ENCODE peak calls at places on chromosome 6, in four cellular contexts. O, H, J and A are unnamed samples.

GRCh38 chr6:34144581-34145160 is 1.2 kb downstream of the GRM4 start:
- DNase-seq in H (no peak), O (no peak), J (no peak), A (no peak)

GRCh38 chr6:72461144-72461543 is 160.7 kb upstream of the KCNQ5 start:
- DNase-seq in J (no peak), O (no peak), H (no peak), A (no peak)

GRCh38 chr6:156308604-156309003 is 468.6 kb upstream of the ARID1B start:
- DNase-seq in O (no peak), J (no peak), H (no peak), A (no peak)

GRCh38 chr6:138500045-138500665 is 861 bp upstream of the NHSL1 start:
- DNase-seq in O (no peak), J (no peak), H (no peak), A (peak)

GRCh38 chr6:3190056-3190455 is 32.7 kb upstream of the TUBB2A start:
- DNase-seq in J (no peak), O (no peak), H (peak), A (no peak)

GRCh38 chr6:15491255-15491985 is 171.4 kb downstream of the DTNBP1 start:
- DNase-seq in H (peak), O (peak), J (peak), A (peak)

GRCh38 chr6:139605350-139605749 is 230.9 kb upstream of the CITED2 start:
- DNase-seq in O (no peak), J (no peak), H (no peak), A (no peak)

GRCh38 chr6:33453361-33454008 is 891 bp upstream of the ZBTB9 start:
- DNase-seq in J (no peak), H (peak), O (no peak), A (no peak)

GRCh38 chr6:6885521-6886088 is 222.2 kb upstream of the RREB1 start:
- DNase-seq in O (no peak), J (no peak), H (no peak), A (no peak)

GRCh38 chr6:162733489-162733888 is 5.7 kb downstream of the PACRG start:
- DNase-seq in O (no peak), J (no peak), H (no peak), A (no peak)

GRCh38 chr6:143336446-143337152 is 113.9 kb downstream of the ADAT2 start:
- DNase-seq in J (no peak), H (no peak), O (no peak), A (no peak)

GRCh38 chr6:53464942-53465460 is 79.9 kb downstream of the GCLC start:
- DNase-seq in J (no peak), O (no peak), H (no peak), A (no peak)

GRCh38 chr6:4554645-4555044 is 221.6 kb upstream of the CDYL start:
- DNase-seq in O (no peak), J (no peak), H (no peak), A (no peak)

GRCh38 chr6:164151762-164152161 is 737.2 kb downstream of the QKI start:
- DNase-seq in H (no peak), O (no peak), J (no peak), A (no peak)

GRCh38 chr6:45075246-45075645 is 252.9 kb upstream of the RUNX2 start:
- DNase-seq in H (no peak), J (no peak), O (no peak), A (no peak)

GRCh38 chr6:16430661-16431089 is 192.3 kb downstream of the GMPR start:
- DNase-seq in H (no peak), O (no peak), J (no peak), A (peak)

GRCh38 chr6:136654086-136654485 is 103.9 kb upstream of the MAP7 start:
- DNase-seq in J (no peak), O (no peak), H (no peak), A (no peak)

GRCh38 chr6:170490259-170490658 is 62.8 kb downstream of the PSMB1 start:
- DNase-seq in J (no peak), H (no peak), O (no peak), A (no peak)

GRCh38 chr6:80932364-80932763 is 820.1 kb downstream of the TENT5A start:
- DNase-seq in O (no peak), J (no peak), H (no peak), A (no peak)

GRCh38 chr6:168636147-168636982 is 195.4 kb downstream of the SMOC2 start:
- DNase-seq in H (no peak), J (no peak), O (peak), A (no peak)

GRCh38 chr6:122647765-122648164 is 37.6 kb downstream of the PKIB start:
- DNase-seq in O (no peak), J (no peak), H (no peak), A (no peak)

GRCh38 chr6:75113446-75113845 is 92.4 kb downstream of the COL12A1 start:
- DNase-seq in H (no peak), O (no peak), J (no peak), A (no peak)

GRCh38 chr6:75098709-75099108 is 107.1 kb downstream of the COL12A1 start:
- DNase-seq in H (no peak), O (no peak), J (no peak), A (peak)

GRCh38 chr6:149087898-149088297 is 229.6 kb upstream of the TAB2 start:
- DNase-seq in J (no peak), O (no peak), H (no peak), A (no peak)

GRCh38 chr6:157962601-157963084 is 19.0 kb upstream of the SYNJ2 start:
- DNase-seq in O (no peak), H (peak), J (no peak), A (no peak)

GRCh38 chr6:48611332-48611731 is 500.3 kb upstream of the PTCHD4 start:
- DNase-seq in O (no peak), J (no peak), H (no peak), A (no peak)

GRCh38 chr6:25050356-25050755 is 114.6 kb upstream of the RIPOR2 start:
- DNase-seq in J (no peak), H (no peak), O (no peak), A (no peak)

GRCh38 chr6:124953808-124954207 is 8.4 kb upstream of the RNF217 start:
- DNase-seq in O (no peak), J (no peak), H (no peak), A (no peak)

DNA sequence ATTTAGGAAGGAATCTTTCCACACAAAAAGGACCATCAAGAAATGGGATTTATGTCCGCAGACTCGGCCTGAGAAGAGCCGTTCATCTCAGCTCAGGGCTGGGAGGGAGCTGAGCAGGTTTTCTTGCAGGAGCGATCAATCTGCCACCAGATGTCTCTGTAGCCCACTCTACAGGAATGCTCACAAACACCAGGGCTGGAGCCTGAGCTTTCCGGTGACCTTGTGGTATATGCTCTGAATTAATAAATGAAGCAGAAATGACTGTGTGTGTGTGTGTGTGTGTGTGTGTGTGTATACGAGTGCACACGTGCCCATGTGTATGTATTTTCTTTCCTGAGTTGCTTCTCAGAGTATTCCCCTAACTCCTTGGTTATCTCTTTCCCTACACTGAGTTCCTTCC is 12.0 kb downstream of the CD83 start:
- DNase-seq in H (peak), O (peak), J (no peak), A (peak)
- TF ChIP-seq CREM in H (no peak), O (no peak), J (no peak), A (no peak)

DNA sequence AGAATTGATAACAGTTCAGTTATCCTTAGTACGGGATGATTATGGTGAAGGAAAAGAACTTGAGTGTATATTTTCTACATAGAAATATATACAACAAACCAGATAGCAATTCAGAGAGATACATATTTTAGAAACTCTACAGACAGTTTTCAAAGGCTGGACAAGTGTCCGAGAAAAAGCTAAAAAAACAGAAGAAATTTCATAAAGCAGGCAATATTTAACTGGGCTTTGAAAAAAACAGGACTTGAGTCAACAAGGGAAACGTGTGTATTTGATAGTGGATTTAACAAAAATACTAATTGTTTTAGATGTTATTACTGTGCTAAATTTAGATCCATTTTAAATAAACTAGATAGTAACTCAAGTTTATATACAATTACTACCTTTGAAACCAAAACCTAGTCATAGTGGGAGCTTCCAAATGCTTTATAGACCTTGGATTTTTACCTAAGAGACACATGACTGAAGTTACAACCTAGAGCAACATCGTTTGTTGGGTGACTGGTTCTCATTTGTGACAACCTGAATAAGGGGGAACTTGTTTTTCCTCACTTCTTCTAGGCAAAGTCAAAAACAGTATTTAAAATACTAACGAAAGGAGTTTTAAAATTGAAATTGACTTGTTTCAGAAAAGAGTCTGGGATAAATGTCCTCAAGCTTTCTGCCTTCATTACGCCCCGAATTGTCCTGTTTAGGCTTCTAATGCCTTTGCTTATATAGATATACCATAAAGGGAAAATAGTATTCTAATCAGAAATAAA is 116.7 kb upstream of the PRSS16 start:
- DNase-seq in J (no peak), H (no peak), O (no peak), A (no peak)
- TF ChIP-seq CREM in J (no peak), H (no peak), O (no peak), A (no peak)

DNA sequence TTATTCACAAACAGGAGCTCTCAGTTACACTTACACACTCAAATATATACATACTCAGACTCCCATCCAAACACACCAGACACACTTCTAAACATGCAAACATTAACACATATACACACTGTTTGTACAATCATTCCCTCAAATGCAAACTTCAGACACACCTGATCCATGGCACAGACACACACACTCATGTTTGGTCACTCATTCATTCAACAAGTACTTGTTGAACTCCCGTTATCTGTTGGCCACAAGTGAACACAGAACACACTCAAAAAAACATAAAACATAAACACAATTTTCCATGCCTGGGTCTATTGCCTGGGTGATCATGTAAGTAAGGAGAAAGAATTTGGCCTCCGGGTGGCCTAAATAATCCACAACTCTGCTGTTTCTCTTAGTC is 1.0 kb downstream of the TRIM10 start:
- DNase-seq in H (no peak), O (no peak), J (no peak), A (no peak)
- TF ChIP-seq CREM in H (no peak), O (no peak), J (no peak), A (no peak)

DNA sequence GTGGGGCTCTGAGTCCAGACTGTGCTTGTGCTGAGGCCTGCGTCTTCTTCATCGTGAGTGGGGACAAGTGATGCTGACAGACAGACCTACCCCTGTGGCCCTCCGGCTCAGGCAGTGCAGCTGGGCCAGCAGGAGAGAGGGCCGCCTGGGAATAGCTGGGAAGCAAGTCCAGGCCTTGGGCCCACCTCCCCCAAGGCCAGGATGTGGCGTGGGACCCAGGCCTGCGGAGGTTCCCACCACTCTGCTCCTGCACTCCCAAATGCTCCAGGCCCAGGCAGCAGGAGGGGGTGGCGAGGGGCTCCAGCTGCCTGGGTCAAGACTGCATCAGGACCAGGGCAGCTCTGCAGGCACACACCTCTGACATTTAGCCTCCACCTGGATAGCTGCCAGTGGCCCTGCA is 38.3 kb downstream of the DAAM2 start:
- DNase-seq in O (no peak), H (no peak), J (no peak), A (no peak)
- TF ChIP-seq CREM in O (no peak), H (no peak), J (no peak), A (no peak)

GRCh38 chr6:131898718-131899117 is 52.5 kb downstream of the CCN2 start:
- DNase-seq in H (no peak), J (no peak), O (no peak), A (no peak)

GRCh38 chr6:131890091-131890490 is 61.1 kb downstream of the CCN2 start:
- DNase-seq in J (no peak), O (no peak), H (no peak), A (no peak)

GRCh38 chr6:131894735-131895424 is 56.3 kb downstream of the CCN2 start:
- DNase-seq in O (no peak), H (no peak), J (no peak), A (peak)

GRCh38 chr6:131897050-131897435 is 54.1 kb downstream of the CCN2 start:
- DNase-seq in O (no peak), J (no peak), H (no peak), A (no peak)

GRCh38 chr6:131893198-131893597 is 58.0 kb downstream of the CCN2 start:
- DNase-seq in J (no peak), O (no peak), H (no peak), A (no peak)
- TF ChIP-seq CREM in J (no peak), O (no peak), H (no peak), A (no peak)

DNA sequence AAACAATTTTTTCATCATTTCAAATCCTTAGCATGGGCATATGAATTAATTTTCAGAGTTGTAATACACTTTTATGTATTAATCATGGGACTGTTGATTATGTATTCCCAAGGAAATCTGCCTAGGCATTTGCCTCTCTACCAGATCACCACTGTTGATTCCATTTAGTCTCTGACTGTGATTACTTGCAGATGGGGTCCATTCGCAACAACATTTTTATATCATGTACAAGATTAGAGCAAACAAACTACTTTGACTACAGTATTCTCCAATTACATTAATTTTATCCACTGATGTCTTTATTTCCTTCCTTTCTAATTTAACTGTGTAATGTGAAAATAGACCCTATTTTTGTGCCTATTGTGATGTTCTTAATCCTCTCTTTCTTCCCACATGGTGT is 831.4 kb upstream of the SLC35B3 start:
- DNase-seq in O (no peak), J (no peak), H (no peak), A (no peak)
- TF ChIP-seq CREM in O (no peak), J (no peak), H (no peak), A (no peak)

DNA sequence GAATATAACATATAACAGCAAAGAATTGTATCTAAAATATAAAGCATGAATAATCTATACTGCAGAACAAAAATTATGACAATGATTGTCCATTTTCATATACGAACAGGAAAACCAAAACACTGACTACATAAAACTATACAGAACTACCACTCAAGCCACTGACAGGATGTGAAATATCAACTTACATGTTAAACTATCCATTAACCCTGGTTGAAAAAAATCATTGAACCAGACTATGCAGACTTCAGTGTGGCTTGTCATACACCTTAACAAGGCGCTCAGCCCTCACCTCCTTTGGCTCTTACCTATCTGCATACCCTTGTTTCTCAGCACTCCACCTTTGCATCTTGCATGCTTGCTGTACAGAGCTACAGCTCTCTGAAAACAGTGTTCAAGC is 34.9 kb downstream of the ASCC3 start:
- DNase-seq in H (no peak), J (no peak), O (no peak), A (no peak)
- TF ChIP-seq CREM in H (no peak), J (no peak), O (no peak), A (no peak)

GRCh38 chr6:112833546-112834215 is 486.6 kb downstream of the RFPL4B start:
- DNase-seq in O (no peak), H (no peak), J (no peak), A (no peak)

GRCh38 chr6:112831022-112831421 is 483.9 kb downstream of the RFPL4B start:
- DNase-seq in H (no peak), O (no peak), J (no peak), A (no peak)

GRCh38 chr6:112822769-112823168 is 475.6 kb downstream of the RFPL4B start:
- DNase-seq in H (no peak), J (no peak), O (no peak), A (no peak)

DNA sequence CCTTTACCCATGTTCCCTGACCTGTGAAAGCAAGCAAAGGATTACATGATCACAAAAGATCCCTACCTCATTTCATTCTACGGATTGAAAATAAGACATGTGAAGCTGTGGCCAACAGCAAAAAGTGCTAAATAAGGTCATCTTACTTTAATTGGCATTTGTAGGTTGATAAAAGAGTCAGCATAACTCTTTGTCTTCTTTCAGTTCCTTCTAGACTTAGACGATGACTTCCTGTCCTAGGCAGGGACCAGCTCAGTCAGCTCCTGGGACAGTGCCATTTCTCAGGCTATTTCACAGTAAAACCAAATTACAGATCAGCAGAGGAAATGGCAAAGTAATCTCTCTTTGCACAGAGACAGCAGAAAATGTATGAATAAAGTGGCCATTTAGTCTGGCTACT is 480.7 kb downstream of the RFPL4B start:
- DNase-seq in O (no peak), J (peak), H (no peak), A (no peak)
- TF ChIP-seq CREM in O (no peak), J (no peak), H (no peak), A (no peak)